ENCODE peak calls at places on chromosomes 2 and 18, in six cellular contexts. One of them, this sample, is unnamed.

GRCh38 chr2:68190991-68191731 is 33.5 kb downstream of the PNO1 start:
- DNase-seq in cardiac fibroblast: peak; percentile 91
- DNase-seq in gastrocnemius medialis: no peak
- DNase-seq in caudate nucleus: no peak
- DNase-seq in activated CD4-positive, alpha-beta T cell treated with anti-CD3 and anti-CD28 coated beads, Interleukin-2, amount 10 ng/mL, durations not matched to agents 24 days and 14 days: no peak
- DNase-seq in KBM-7: no peak
- DNase-seq in this sample: no peak

GRCh38 chr2:120367649-120368048 is 21.7 kb downstream of the INHBB start:
- DNase-seq in caudate nucleus: no peak
- DNase-seq in activated CD4-positive, alpha-beta T cell treated with anti-CD3 and anti-CD28 coated beads, Interleukin-2, amount 10 ng/mL, durations not matched to agents 24 days and 14 days: no peak
- DNase-seq in cardiac fibroblast: no peak
- DNase-seq in KBM-7: no peak
- DNase-seq in gastrocnemius medialis: no peak
- DNase-seq in this sample: no peak

GRCh38 chr18:47944972-47945843 is 14.7 kb upstream of the SMAD2 start:
- DNase-seq in caudate nucleus: no peak
- DNase-seq in activated CD4-positive, alpha-beta T cell treated with anti-CD3 and anti-CD28 coated beads, Interleukin-2, amount 10 ng/mL, durations not matched to agents 24 days and 14 days: no peak
- DNase-seq in KBM-7: no peak
- DNase-seq in cardiac fibroblast: peak; percentile 86
- DNase-seq in gastrocnemius medialis: no peak
- DNase-seq in this sample: no peak

GRCh38 chr2:28751956-28752607 is 452 bp downstream of the PPP1CB start:
- DNase-seq in gastrocnemius medialis: peak; percentile 39
- DNase-seq in caudate nucleus: no peak
- DNase-seq in activated CD4-positive, alpha-beta T cell treated with anti-CD3 and anti-CD28 coated beads, Interleukin-2, amount 10 ng/mL, durations not matched to agents 24 days and 14 days: peak; percentile 83
- DNase-seq in KBM-7: no peak
- DNase-seq in cardiac fibroblast: no peak
- DNase-seq in this sample: peak; percentile 73

GRCh38 chr2:86216577-86217555 is 17.6 kb downstream of the MRPL35 start:
- DNase-seq in caudate nucleus: peak; percentile 69
- DNase-seq in gastrocnemius medialis: no peak
- DNase-seq in KBM-7: no peak
- DNase-seq in cardiac fibroblast: peak; percentile 83
- DNase-seq in activated CD4-positive, alpha-beta T cell treated with anti-CD3 and anti-CD28 coated beads, Interleukin-2, amount 10 ng/mL, durations not matched to agents 24 days and 14 days: no peak
- DNase-seq in this sample: no peak

GRCh38 chr2:236078675-236079255 is 89.4 kb downstream of the GBX2 start:
- DNase-seq in caudate nucleus: no peak
- DNase-seq in activated CD4-positive, alpha-beta T cell treated with anti-CD3 and anti-CD28 coated beads, Interleukin-2, amount 10 ng/mL, durations not matched to agents 24 days and 14 days: no peak
- DNase-seq in cardiac fibroblast: no peak
- DNase-seq in gastrocnemius medialis: no peak
- DNase-seq in KBM-7: no peak
- DNase-seq in this sample: no peak

GRCh38 chr2:219565130-219566080 is 5.9 kb downstream of the OBSL1 start:
- DNase-seq in activated CD4-positive, alpha-beta T cell treated with anti-CD3 and anti-CD28 coated beads, Interleukin-2, amount 10 ng/mL, durations not matched to agents 24 days and 14 days: no peak
- DNase-seq in caudate nucleus: no peak
- DNase-seq in gastrocnemius medialis: peak; percentile 9
- DNase-seq in cardiac fibroblast: no peak
- DNase-seq in KBM-7: no peak
- DNase-seq in this sample: peak; percentile 88

GRCh38 chr18:396251-396555 is 104.3 kb downstream of the COLEC12 start:
- DNase-seq in cardiac fibroblast: no peak
- DNase-seq in caudate nucleus: no peak
- DNase-seq in activated CD4-positive, alpha-beta T cell treated with anti-CD3 and anti-CD28 coated beads, Interleukin-2, amount 10 ng/mL, durations not matched to agents 24 days and 14 days: no peak
- DNase-seq in KBM-7: no peak
- DNase-seq in gastrocnemius medialis: no peak
- DNase-seq in this sample: no peak

GRCh38 chr2:72800491-72800890 is 25.3 kb downstream of the EXOC6B start:
- DNase-seq in cardiac fibroblast: no peak
- DNase-seq in caudate nucleus: no peak
- DNase-seq in activated CD4-positive, alpha-beta T cell treated with anti-CD3 and anti-CD28 coated beads, Interleukin-2, amount 10 ng/mL, durations not matched to agents 24 days and 14 days: no peak
- DNase-seq in gastrocnemius medialis: no peak
- DNase-seq in KBM-7: no peak
- DNase-seq in this sample: no peak

GRCh38 chr2:74206180-74206688 is 7.8 kb downstream of the MTHFD2 start:
- DNase-seq in gastrocnemius medialis: no peak
- DNase-seq in activated CD4-positive, alpha-beta T cell treated with anti-CD3 and anti-CD28 coated beads, Interleukin-2, amount 10 ng/mL, durations not matched to agents 24 days and 14 days: peak; percentile 88
- DNase-seq in caudate nucleus: no peak
- DNase-seq in cardiac fibroblast: peak; percentile 86
- DNase-seq in KBM-7: peak; percentile 86
- DNase-seq in this sample: no peak

GRCh38 chr2:226652388-226652787 is 147.2 kb downstream of the IRS1 start:
- DNase-seq in gastrocnemius medialis: no peak
- DNase-seq in cardiac fibroblast: peak; percentile 98
- DNase-seq in activated CD4-positive, alpha-beta T cell treated with anti-CD3 and anti-CD28 coated beads, Interleukin-2, amount 10 ng/mL, durations not matched to agents 24 days and 14 days: peak; percentile 67
- DNase-seq in KBM-7: no peak
- DNase-seq in caudate nucleus: no peak
- DNase-seq in this sample: no peak